ENCODE peak calls at places on chromosomes 1 and 21, in eight cellular contexts. One of them, this sample, is unnamed.

GRCh38 chr1:100719490-100719889 is at the start of gene VCAM1:
- DNase-seq in CD8-positive, alpha-beta memory T cell: no peak
- DNase-seq in AG04450: no peak
- DNase-seq in heart left ventricle: peak; percentile 17
- DNase-seq in left ventricle myocardium inferior: no peak
- DNase-seq in tibial nerve: no peak
- DNase-seq in psoas muscle: no peak
- DNase-seq in NB4: no peak
- DNase-seq in this sample: no peak

GRCh38 chr1:208270679-208271111 is 26.5 kb upstream of the PLXNA2 start:
- DNase-seq in psoas muscle: no peak
- DNase-seq in NB4: no peak
- DNase-seq in tibial nerve: no peak
- DNase-seq in AG04450: no peak
- DNase-seq in left ventricle myocardium inferior: no peak
- DNase-seq in CD8-positive, alpha-beta memory T cell: no peak
- DNase-seq in heart left ventricle: no peak
- DNase-seq in this sample: no peak

GRCh38 chr1:76782777-76783176 is 84.5 kb upstream of the ST6GALNAC5 start:
- DNase-seq in psoas muscle: no peak
- DNase-seq in left ventricle myocardium inferior: no peak
- DNase-seq in tibial nerve: no peak
- DNase-seq in NB4: no peak
- DNase-seq in CD8-positive, alpha-beta memory T cell: no peak
- DNase-seq in heart left ventricle: no peak
- DNase-seq in AG04450: no peak
- DNase-seq in this sample: no peak

GRCh38 chr1:109613396-109614147 is 5.8 kb downstream of the GNAT2 start:
- DNase-seq in NB4: no peak
- DNase-seq in CD8-positive, alpha-beta memory T cell: no peak
- DNase-seq in heart left ventricle: no peak
- DNase-seq in AG04450: no peak
- DNase-seq in psoas muscle: no peak
- DNase-seq in left ventricle myocardium inferior: no peak
- DNase-seq in tibial nerve: no peak
- DNase-seq in this sample: no peak

GRCh38 chr1:234322979-234323378 is 50.3 kb upstream of the COA6 start:
- DNase-seq in left ventricle myocardium inferior: no peak
- DNase-seq in CD8-positive, alpha-beta memory T cell: no peak
- DNase-seq in NB4: peak; percentile 78
- DNase-seq in AG04450: no peak
- DNase-seq in psoas muscle: no peak
- DNase-seq in tibial nerve: no peak
- DNase-seq in heart left ventricle: no peak
- DNase-seq in this sample: no peak

GRCh38 chr1:247077234-247077633 is 1.4 kb downstream of the ZNF670 start:
- DNase-seq in heart left ventricle: no peak
- DNase-seq in left ventricle myocardium inferior: no peak
- DNase-seq in AG04450: no peak
- DNase-seq in psoas muscle: no peak
- DNase-seq in tibial nerve: no peak
- DNase-seq in CD8-positive, alpha-beta memory T cell: no peak
- DNase-seq in NB4: peak; percentile 27
- DNase-seq in this sample: no peak

GRCh38 chr1:214303538-214303937 is 22.6 kb downstream of the SMYD2 start:
- DNase-seq in tibial nerve: no peak
- DNase-seq in psoas muscle: no peak
- DNase-seq in left ventricle myocardium inferior: no peak
- DNase-seq in CD8-positive, alpha-beta memory T cell: no peak
- DNase-seq in NB4: no peak
- DNase-seq in AG04450: no peak
- DNase-seq in heart left ventricle: no peak
- DNase-seq in this sample: no peak

GRCh38 chr1:228472655-228473054 is 14.5 kb upstream of the RNF187 start:
- DNase-seq in tibial nerve: no peak
- DNase-seq in CD8-positive, alpha-beta memory T cell: no peak
- DNase-seq in psoas muscle: no peak
- DNase-seq in NB4: peak; percentile 85
- DNase-seq in AG04450: no peak
- DNase-seq in left ventricle myocardium inferior: no peak
- DNase-seq in heart left ventricle: no peak
- DNase-seq in this sample: no peak

GRCh38 chr21:28635541-28635940 is 357.1 kb downstream of the LTN1 start:
- DNase-seq in tibial nerve: no peak
- DNase-seq in psoas muscle: no peak
- DNase-seq in heart left ventricle: no peak
- DNase-seq in AG04450: no peak
- DNase-seq in CD8-positive, alpha-beta memory T cell: no peak
- DNase-seq in NB4: no peak
- DNase-seq in left ventricle myocardium inferior: no peak
- DNase-seq in this sample: no peak

GRCh38 chr21:28636988-28637691 is 355.5 kb downstream of the LTN1 start:
- DNase-seq in psoas muscle: no peak
- DNase-seq in tibial nerve: no peak
- DNase-seq in left ventricle myocardium inferior: no peak
- DNase-seq in AG04450: peak; percentile 65
- DNase-seq in heart left ventricle: no peak
- DNase-seq in NB4: no peak
- DNase-seq in CD8-positive, alpha-beta memory T cell: no peak
- DNase-seq in this sample: no peak

GRCh38 chr21:28633803-28634572 is 358.7 kb downstream of the LTN1 start:
- DNase-seq in psoas muscle: peak; percentile 17
- DNase-seq in AG04450: no peak
- DNase-seq in left ventricle myocardium inferior: peak; percentile 29
- DNase-seq in tibial nerve: no peak
- DNase-seq in heart left ventricle: peak; percentile 64
- DNase-seq in CD8-positive, alpha-beta memory T cell: no peak
- DNase-seq in NB4: no peak
- DNase-seq in this sample: no peak

GRCh38 chr21:28627691-28628090 is 365.0 kb downstream of the LTN1 start:
- DNase-seq in AG04450: no peak
- DNase-seq in NB4: peak; percentile 2
- DNase-seq in CD8-positive, alpha-beta memory T cell: no peak
- DNase-seq in psoas muscle: no peak
- DNase-seq in heart left ventricle: no peak
- DNase-seq in tibial nerve: no peak
- DNase-seq in left ventricle myocardium inferior: no peak
- DNase-seq in this sample: no peak

DNA sequence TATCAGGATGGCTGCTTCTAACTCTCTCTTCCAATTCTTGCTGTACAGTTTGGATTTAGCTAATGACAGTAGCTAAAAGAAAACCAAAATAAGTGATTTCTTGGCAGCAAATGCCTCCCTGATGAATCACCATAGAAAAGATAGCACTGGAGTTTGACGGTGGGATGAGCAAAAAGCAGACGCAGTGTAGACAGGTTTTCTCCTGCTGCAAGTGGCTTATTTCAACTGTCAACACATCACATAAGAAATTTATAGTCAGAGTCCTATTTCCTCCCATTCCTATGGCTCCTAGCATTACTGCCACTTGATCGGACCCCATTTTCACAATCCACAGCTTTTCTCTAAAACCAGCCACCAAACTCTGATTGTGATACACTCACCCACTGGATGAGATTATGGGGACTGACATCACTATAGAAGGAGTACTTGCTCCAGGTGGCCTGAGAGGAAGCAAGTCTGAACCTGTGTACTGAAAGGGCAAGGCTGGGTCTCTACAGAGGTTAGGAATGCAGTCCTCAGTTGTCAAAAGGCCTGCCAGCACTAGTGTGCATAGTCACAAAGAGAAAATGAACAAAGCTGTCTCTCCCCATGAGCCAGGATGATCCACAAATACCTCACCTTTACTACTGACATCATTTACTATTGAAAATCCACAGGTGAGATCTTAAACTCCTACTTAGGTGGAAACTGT is 359.8 kb downstream of the LTN1 start:
- DNase-seq in psoas muscle: no peak
- DNase-seq in left ventricle myocardium inferior: no peak
- DNase-seq in NB4: no peak
- DNase-seq in heart left ventricle: no peak
- DNase-seq in tibial nerve: no peak
- DNase-seq in CD8-positive, alpha-beta memory T cell: no peak
- DNase-seq in AG04450: no peak
- DNase-seq in this sample: no peak
- H3K4me3 ChIP-seq in psoas muscle: no peak overlapping the region
- H3K4me3 ChIP-seq in left ventricle myocardium inferior: peak overlapping the region; percentile 10
- H3K4me3 ChIP-seq in NB4: no peak overlapping the region
- H3K4me3 ChIP-seq in heart left ventricle: no peak overlapping the region
- H3K4me3 ChIP-seq in tibial nerve: no peak overlapping the region
- H3K4me3 ChIP-seq in CD8-positive, alpha-beta memory T cell: no peak overlapping the region
- H3K4me3 ChIP-seq in AG04450: no peak overlapping the region
- H3K4me3 ChIP-seq in this sample: peak overlapping the region; percentile 24

GRCh38 chr1:32454726-32455125 is 10.1 kb upstream of the ZBTB8B start:
- DNase-seq in CD8-positive, alpha-beta memory T cell: no peak
- DNase-seq in heart left ventricle: no peak
- DNase-seq in left ventricle myocardium inferior: peak; percentile 17
- DNase-seq in AG04450: no peak
- DNase-seq in NB4: no peak
- DNase-seq in psoas muscle: no peak
- DNase-seq in tibial nerve: no peak
- DNase-seq in this sample: no peak

GRCh38 chr1:32455958-32456357 is 8.9 kb upstream of the ZBTB8B start:
- DNase-seq in psoas muscle: no peak
- DNase-seq in AG04450: no peak
- DNase-seq in NB4: no peak
- DNase-seq in heart left ventricle: no peak
- DNase-seq in CD8-positive, alpha-beta memory T cell: no peak
- DNase-seq in tibial nerve: no peak
- DNase-seq in left ventricle myocardium inferior: no peak
- DNase-seq in this sample: no peak
- H3K4me3 ChIP-seq in psoas muscle: no peak overlapping the region
- H3K4me3 ChIP-seq in AG04450: no peak overlapping the region
- H3K4me3 ChIP-seq in NB4: no peak overlapping the region
- H3K4me3 ChIP-seq in heart left ventricle: no peak overlapping the region
- H3K4me3 ChIP-seq in CD8-positive, alpha-beta memory T cell: no peak overlapping the region
- H3K4me3 ChIP-seq in tibial nerve: no peak overlapping the region
- H3K4me3 ChIP-seq in left ventricle myocardium inferior: no peak overlapping the region
- H3K4me3 ChIP-seq in this sample: no peak overlapping the region

DNA sequence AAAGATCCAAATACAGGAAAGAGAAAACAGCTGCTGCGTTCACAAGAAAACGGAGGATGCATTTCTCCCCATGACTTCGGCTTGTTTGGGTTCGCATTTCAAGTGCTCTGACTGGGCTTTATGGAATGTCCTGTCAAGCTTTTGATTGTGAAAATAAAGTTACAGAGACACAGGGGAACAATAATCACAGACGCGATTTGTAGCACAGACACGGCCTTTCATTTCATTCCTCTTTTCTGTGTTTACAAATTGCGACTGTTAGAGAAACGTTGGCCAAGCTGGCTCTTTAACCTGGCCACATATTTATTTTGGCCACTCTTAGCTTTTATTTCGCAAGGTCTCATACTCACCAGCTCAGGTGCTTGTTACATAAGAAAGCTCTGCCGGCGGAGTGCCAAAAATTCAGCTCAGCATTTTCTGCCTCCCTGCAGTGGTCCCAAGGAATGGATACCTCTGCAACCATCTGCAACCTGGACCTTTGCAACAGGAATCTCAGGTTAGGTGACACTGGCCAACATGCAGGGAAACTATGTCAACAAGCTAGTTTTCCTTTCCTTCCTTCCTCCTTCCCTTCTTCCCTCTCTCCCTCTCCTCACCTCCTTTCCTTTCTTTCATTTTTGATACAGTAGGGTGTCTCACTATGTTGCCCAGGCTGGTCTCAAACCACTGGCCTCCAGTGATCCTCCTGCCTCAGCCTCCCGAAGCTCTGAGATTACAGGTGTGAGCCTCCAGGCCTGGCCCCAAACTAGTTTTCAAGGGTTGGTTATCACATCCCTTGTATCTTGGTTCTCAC is 58.2 kb upstream of the SLC45A1 start:
- DNase-seq in heart left ventricle: no peak
- DNase-seq in NB4: no peak
- DNase-seq in AG04450: peak; percentile 49
- DNase-seq in CD8-positive, alpha-beta memory T cell: no peak
- DNase-seq in tibial nerve: peak; percentile 78
- DNase-seq in psoas muscle: peak; percentile 45
- DNase-seq in left ventricle myocardium inferior: no peak
- DNase-seq in this sample: no peak
- H3K4me3 ChIP-seq in heart left ventricle: no peak overlapping the region
- H3K4me3 ChIP-seq in NB4: no peak overlapping the region
- H3K4me3 ChIP-seq in AG04450: peak overlapping the region; percentile 23
- H3K4me3 ChIP-seq in CD8-positive, alpha-beta memory T cell: no peak overlapping the region
- H3K4me3 ChIP-seq in tibial nerve: no peak overlapping the region
- H3K4me3 ChIP-seq in psoas muscle: peak overlapping the region; percentile 9
- H3K4me3 ChIP-seq in left ventricle myocardium inferior: no peak overlapping the region
- H3K4me3 ChIP-seq in this sample: peak overlapping the region; percentile 17

GRCh38 chr1:205216588-205216987 is 5.1 kb upstream of the DSTYK start:
- DNase-seq in NB4: no peak
- DNase-seq in tibial nerve: no peak
- DNase-seq in left ventricle myocardium inferior: no peak
- DNase-seq in psoas muscle: no peak
- DNase-seq in heart left ventricle: no peak
- DNase-seq in CD8-positive, alpha-beta memory T cell: no peak
- DNase-seq in AG04450: no peak
- DNase-seq in this sample: no peak

GRCh38 chr1:205224736-205225135 is 3.0 kb upstream of the TMCC2 start:
- DNase-seq in heart left ventricle: no peak
- DNase-seq in tibial nerve: no peak
- DNase-seq in psoas muscle: no peak
- DNase-seq in AG04450: no peak
- DNase-seq in left ventricle myocardium inferior: no peak
- DNase-seq in NB4: no peak
- DNase-seq in CD8-positive, alpha-beta memory T cell: no peak
- DNase-seq in this sample: no peak

GRCh38 chr1:205217418-205217817 is 5.9 kb upstream of the DSTYK start:
- DNase-seq in psoas muscle: no peak
- DNase-seq in CD8-positive, alpha-beta memory T cell: no peak
- DNase-seq in NB4: no peak
- DNase-seq in AG04450: no peak
- DNase-seq in tibial nerve: no peak
- DNase-seq in left ventricle myocardium inferior: no peak
- DNase-seq in heart left ventricle: no peak
- DNase-seq in this sample: no peak

GRCh38 chr1:205214756-205215155 is 3.3 kb upstream of the DSTYK start:
- DNase-seq in NB4: peak; percentile 80
- DNase-seq in tibial nerve: no peak
- DNase-seq in left ventricle myocardium inferior: no peak
- DNase-seq in CD8-positive, alpha-beta memory T cell: no peak
- DNase-seq in AG04450: no peak
- DNase-seq in psoas muscle: no peak
- DNase-seq in heart left ventricle: no peak
- DNase-seq in this sample: no peak

GRCh38 chr1:205220421-205220820 is 7.3 kb upstream of the TMCC2 start:
- DNase-seq in AG04450: no peak
- DNase-seq in CD8-positive, alpha-beta memory T cell: no peak
- DNase-seq in tibial nerve: no peak
- DNase-seq in psoas muscle: no peak
- DNase-seq in heart left ventricle: no peak
- DNase-seq in NB4: no peak
- DNase-seq in left ventricle myocardium inferior: no peak
- DNase-seq in this sample: no peak
- H3K4me3 ChIP-seq in AG04450: no peak overlapping the region
- H3K4me3 ChIP-seq in CD8-positive, alpha-beta memory T cell: no peak overlapping the region
- H3K4me3 ChIP-seq in tibial nerve: no peak overlapping the region
- H3K4me3 ChIP-seq in psoas muscle: no peak overlapping the region
- H3K4me3 ChIP-seq in heart left ventricle: no peak overlapping the region
- H3K4me3 ChIP-seq in NB4: no peak overlapping the region
- H3K4me3 ChIP-seq in left ventricle myocardium inferior: no peak overlapping the region
- H3K4me3 ChIP-seq in this sample: no peak overlapping the region